ENCODE peak calls at places on chromosomes 7 and 10, in ten cellular contexts. M is Kasumi-1; J is Calu3; D is M059J; C is ELF-1; F is dermis microvascular lymphatic vessel endothelial cell; Z is stimulated activated CD4-positive, alpha-beta T cell treated with anti-CD3 and anti-CD28 coated beads, Interleukin-15, amount 100 ng/mL, for 1 hour; G is osteocyte; Y is NCI-H460; U is AG04450. N is an unnamed sample.

GRCh38 chr7:22563621-22564241 is 63.7 kb upstream of the STEAP1B start:
- DNase-seq in M (no peak), J (peak), D (peak), C (peak), F (no peak), Z (no peak), G (peak), Y (no peak), U (no peak), N (peak)

GRCh38 chr7:124779194-124779593 is 13.6 kb upstream of the GPR37 start:
- DNase-seq in M (no peak), J (no peak), D (no peak), C (no peak), F (no peak), Z (no peak), G (no peak), Y (no peak), U (no peak), N (peak)

GRCh38 chr10:86365346-86366032 is 1.1 kb downstream of the GRID1 start:
- DNase-seq in M (no peak), J (no peak), D (no peak), C (no peak), F (no peak), Z (no peak), G (no peak), Y (no peak), U (no peak), N (no peak)

GRCh38 chr10:16116404-16117304 is 256.3 kb upstream of the MINDY3 start:
- DNase-seq in M (peak), J (peak), D (no peak), C (peak), F (peak), Z (no peak), G (no peak), Y (peak), U (no peak), N (no peak)

GRCh38 chr10:633279-634245 is 55.9 kb downstream of the DIP2C start:
- DNase-seq in M (no peak), J (no peak), D (no peak), C (no peak), F (no peak), Z (no peak), G (no peak), Y (no peak), U (no peak), N (peak)

GRCh38 chr7:24123061-24123460 is 160.9 kb upstream of the NPY start:
- DNase-seq in M (no peak), J (no peak), D (peak), C (no peak), F (no peak), Z (no peak), G (no peak), Y (no peak), U (peak), N (no peak)

GRCh38 chr10:22666287-22667092 is 47.9 kb downstream of the PIP4K2A start:
- DNase-seq in M (peak), J (no peak), D (no peak), C (no peak), F (no peak), Z (no peak), G (no peak), Y (no peak), U (no peak), N (no peak)

GRCh38 chr10:63697956-63698814 is 177.0 kb downstream of the REEP3 start:
- DNase-seq in M (peak), J (no peak), D (no peak), C (no peak), F (no peak), Z (no peak), G (no peak), Y (no peak), U (no peak), N (no peak)

GRCh38 chr7:66869660-66870450 is 51.2 kb upstream of the TMEM248 start:
- DNase-seq in M (no peak), J (no peak), D (peak), C (no peak), F (no peak), Z (no peak), G (no peak), Y (no peak), U (no peak), N (no peak)

GRCh38 chr7:99539213-99539811 is 12.6 kb downstream of the FAM200A start:
- DNase-seq in M (no peak), J (no peak), D (no peak), C (no peak), F (no peak), Z (no peak), G (no peak), Y (no peak), U (no peak), N (no peak)

GRCh38 chr7:116500071-116500853 is 724 bp downstream of the CAV2 start:
- DNase-seq in M (no peak), J (peak), D (peak), C (peak), F (peak), Z (no peak), G (no peak), Y (peak), U (no peak), N (no peak)

GRCh38 chr7:158361326-158361946 is 226.2 kb downstream of the PTPRN2 start:
- DNase-seq in M (no peak), J (no peak), D (no peak), C (no peak), F (no peak), Z (no peak), G (no peak), Y (no peak), U (no peak), N (no peak)

GRCh38 chr7:34837826-34838225 is 179.8 kb downstream of the NPSR1 start:
- DNase-seq in M (no peak), J (no peak), D (peak), C (no peak), F (peak), Z (no peak), G (no peak), Y (no peak), U (no peak), N (no peak)

GRCh38 chr10:128776617-128777016 is 650.4 kb upstream of the MKI67 start:
- DNase-seq in M (no peak), J (no peak), D (no peak), C (no peak), F (no peak), Z (no peak), G (no peak), Y (no peak), U (no peak), N (no peak)

GRCh38 chr10:63766766-63767505 is 245.7 kb downstream of the REEP3 start:
- DNase-seq in M (no peak), J (no peak), D (no peak), C (no peak), F (peak), Z (no peak), G (no peak), Y (no peak), U (no peak), N (no peak)

GRCh38 chr7:126185959-126186580 is 1066.7 kb downstream of the GRM8 start:
- DNase-seq in M (no peak), J (no peak), D (peak), C (peak), F (no peak), Z (no peak), G (no peak), Y (no peak), U (no peak), N (no peak)

GRCh38 chr7:25029075-25029474 is 49.1 kb upstream of the OSBPL3 start:
- DNase-seq in M (no peak), J (no peak), D (no peak), C (no peak), F (no peak), Z (no peak), G (no peak), Y (no peak), U (no peak), N (no peak)

GRCh38 chr7:4712371-4713182 is 30.5 kb downstream of the FOXK1 start:
- DNase-seq in M (no peak), J (peak), D (peak), C (no peak), F (peak), Z (no peak), G (no peak), Y (peak), U (no peak), N (peak)

N was measured in NCI-H1092.